ENCODE peak calls at places on chromosomes 11 and 22, in ten cellular contexts. One of them, this sample, is unnamed.

GRCh38 chr22:42396621-42397331 is 35.4 kb downstream of the NFAM1 start:
- DNase-seq in H9: no peak
- DNase-seq in aorta: no peak
- DNase-seq in body of pancreas: no peak
- DNase-seq in mesenchymal stem cell: no peak
- DNase-seq in cardiac muscle cell: no peak
- DNase-seq in prostate gland: no peak
- DNase-seq in colonic mucosa: no peak
- DNase-seq in CD4-positive, alpha-beta memory T cell: no peak
- DNase-seq in neural progenitor cell: no peak
- DNase-seq in this sample: peak

GRCh38 chr11:72646024-72646423 is 28.2 kb downstream of the PDE2A start:
- DNase-seq in aorta: no peak
- DNase-seq in body of pancreas: no peak
- DNase-seq in prostate gland: no peak
- DNase-seq in H9: no peak
- DNase-seq in cardiac muscle cell: no peak
- DNase-seq in colonic mucosa: no peak
- DNase-seq in mesenchymal stem cell: no peak
- DNase-seq in neural progenitor cell: no peak
- DNase-seq in CD4-positive, alpha-beta memory T cell: no peak
- DNase-seq in this sample: no peak

GRCh38 chr22:43060213-43060612 is 29.0 kb downstream of the TTLL1 start:
- DNase-seq in neural progenitor cell: peak
- DNase-seq in mesenchymal stem cell: peak
- DNase-seq in aorta: no peak
- DNase-seq in cardiac muscle cell: peak
- DNase-seq in CD4-positive, alpha-beta memory T cell: no peak
- DNase-seq in prostate gland: no peak
- DNase-seq in H9: peak
- DNase-seq in colonic mucosa: peak
- DNase-seq in body of pancreas: peak
- DNase-seq in this sample: no peak

GRCh38 chr11:96306933-96307747 is 35.9 kb downstream of the MAML2 start:
- DNase-seq in mesenchymal stem cell: peak
- DNase-seq in colonic mucosa: peak
- DNase-seq in H9: no peak
- DNase-seq in aorta: peak
- DNase-seq in cardiac muscle cell: peak
- DNase-seq in prostate gland: peak
- DNase-seq in CD4-positive, alpha-beta memory T cell: no peak
- DNase-seq in neural progenitor cell: peak
- DNase-seq in body of pancreas: peak
- DNase-seq in this sample: peak

GRCh38 chr11:65896009-65896999 is 3.9 kb downstream of the FOSL1 start:
- DNase-seq in aorta: no peak
- DNase-seq in body of pancreas: no peak
- DNase-seq in colonic mucosa: no peak
- DNase-seq in CD4-positive, alpha-beta memory T cell: no peak
- DNase-seq in prostate gland: no peak
- DNase-seq in neural progenitor cell: no peak
- DNase-seq in cardiac muscle cell: no peak
- DNase-seq in H9: no peak
- DNase-seq in mesenchymal stem cell: no peak
- DNase-seq in this sample: no peak

GRCh38 chr11:8650401-8650990 is 32.0 kb downstream of the TRIM66 start:
- DNase-seq in H9: no peak
- DNase-seq in mesenchymal stem cell: peak
- DNase-seq in CD4-positive, alpha-beta memory T cell: no peak
- DNase-seq in aorta: no peak
- DNase-seq in prostate gland: no peak
- DNase-seq in neural progenitor cell: no peak
- DNase-seq in colonic mucosa: no peak
- DNase-seq in body of pancreas: no peak
- DNase-seq in cardiac muscle cell: no peak
- DNase-seq in this sample: no peak

GRCh38 chr11:103867481-103867880 is 169.0 kb upstream of the DDI1 start:
- DNase-seq in aorta: no peak
- DNase-seq in colonic mucosa: no peak
- DNase-seq in CD4-positive, alpha-beta memory T cell: no peak
- DNase-seq in body of pancreas: no peak
- DNase-seq in cardiac muscle cell: no peak
- DNase-seq in neural progenitor cell: no peak
- DNase-seq in H9: no peak
- DNase-seq in mesenchymal stem cell: no peak
- DNase-seq in prostate gland: no peak
- DNase-seq in this sample: no peak

GRCh38 chr11:77088236-77089003 is 14.2 kb upstream of the OMP start:
- DNase-seq in CD4-positive, alpha-beta memory T cell: no peak
- DNase-seq in colonic mucosa: peak
- DNase-seq in aorta: peak
- DNase-seq in H9: no peak
- DNase-seq in cardiac muscle cell: no peak
- DNase-seq in mesenchymal stem cell: no peak
- DNase-seq in neural progenitor cell: no peak
- DNase-seq in prostate gland: peak
- DNase-seq in body of pancreas: no peak
- DNase-seq in this sample: peak

GRCh38 chr11:66814678-66815077 is 28.6 kb upstream of the RCE1 start:
- DNase-seq in colonic mucosa: no peak
- DNase-seq in mesenchymal stem cell: no peak
- DNase-seq in H9: no peak
- DNase-seq in cardiac muscle cell: no peak
- DNase-seq in aorta: no peak
- DNase-seq in body of pancreas: no peak
- DNase-seq in prostate gland: no peak
- DNase-seq in neural progenitor cell: no peak
- DNase-seq in CD4-positive, alpha-beta memory T cell: no peak
- DNase-seq in this sample: no peak

GRCh38 chr11:70661763-70662501 is 263.6 kb downstream of the CTTN start:
- DNase-seq in prostate gland: no peak
- DNase-seq in body of pancreas: no peak
- DNase-seq in neural progenitor cell: peak
- DNase-seq in mesenchymal stem cell: peak
- DNase-seq in CD4-positive, alpha-beta memory T cell: no peak
- DNase-seq in cardiac muscle cell: peak
- DNase-seq in aorta: no peak
- DNase-seq in H9: peak
- DNase-seq in colonic mucosa: no peak
- DNase-seq in this sample: no peak

GRCh38 chr22:44411226-44412135 is 86.6 kb downstream of the RTL6 start:
- DNase-seq in prostate gland: no peak
- DNase-seq in colonic mucosa: no peak
- DNase-seq in CD4-positive, alpha-beta memory T cell: no peak
- DNase-seq in mesenchymal stem cell: no peak
- DNase-seq in cardiac muscle cell: no peak
- DNase-seq in H9: peak
- DNase-seq in neural progenitor cell: no peak
- DNase-seq in aorta: peak
- DNase-seq in body of pancreas: no peak
- DNase-seq in this sample: peak

GRCh38 chr11:78384231-78384630 is 33.4 kb downstream of the GAB2 start:
- DNase-seq in H9: no peak
- DNase-seq in body of pancreas: no peak
- DNase-seq in CD4-positive, alpha-beta memory T cell: no peak
- DNase-seq in aorta: no peak
- DNase-seq in colonic mucosa: no peak
- DNase-seq in mesenchymal stem cell: no peak
- DNase-seq in neural progenitor cell: no peak
- DNase-seq in prostate gland: no peak
- DNase-seq in cardiac muscle cell: no peak
- DNase-seq in this sample: no peak
- H3K27ac ChIP-seq in H9: no peak
- H3K27ac ChIP-seq in body of pancreas: no peak
- H3K27ac ChIP-seq in CD4-positive, alpha-beta memory T cell: no peak
- H3K27ac ChIP-seq in aorta: no peak
- H3K27ac ChIP-seq in colonic mucosa: no peak
- H3K27ac ChIP-seq in mesenchymal stem cell: no peak
- H3K27ac ChIP-seq in neural progenitor cell: no peak
- H3K27ac ChIP-seq in prostate gland: no peak
- H3K27ac ChIP-seq in cardiac muscle cell: no peak
- H3K27ac ChIP-seq in this sample: no peak

GRCh38 chr22:20498913-20499312 is 3.3 kb upstream of the KLHL22 start:
- DNase-seq in body of pancreas: no peak
- DNase-seq in prostate gland: no peak
- DNase-seq in neural progenitor cell: no peak
- DNase-seq in H9: no peak
- DNase-seq in CD4-positive, alpha-beta memory T cell: no peak
- DNase-seq in mesenchymal stem cell: no peak
- DNase-seq in aorta: no peak
- DNase-seq in cardiac muscle cell: no peak
- DNase-seq in colonic mucosa: no peak
- DNase-seq in this sample: no peak

GRCh38 chr22:20495861-20496681 is 476 bp upstream of the KLHL22 start:
- DNase-seq in aorta: peak
- DNase-seq in H9: peak
- DNase-seq in prostate gland: peak
- DNase-seq in cardiac muscle cell: peak
- DNase-seq in colonic mucosa: peak
- DNase-seq in neural progenitor cell: peak
- DNase-seq in CD4-positive, alpha-beta memory T cell: peak
- DNase-seq in body of pancreas: peak
- DNase-seq in mesenchymal stem cell: peak
- DNase-seq in this sample: peak

GRCh38 chr22:20499769-20500168 is 4.2 kb upstream of the KLHL22 start:
- DNase-seq in mesenchymal stem cell: no peak
- DNase-seq in colonic mucosa: no peak
- DNase-seq in aorta: no peak
- DNase-seq in H9: no peak
- DNase-seq in prostate gland: no peak
- DNase-seq in body of pancreas: no peak
- DNase-seq in cardiac muscle cell: no peak
- DNase-seq in neural progenitor cell: no peak
- DNase-seq in CD4-positive, alpha-beta memory T cell: no peak
- DNase-seq in this sample: no peak

GRCh38 chr22:20494978-20495860 is at the start of gene KLHL22:
- DNase-seq in CD4-positive, alpha-beta memory T cell: no peak
- DNase-seq in body of pancreas: peak
- DNase-seq in colonic mucosa: peak
- DNase-seq in aorta: peak
- DNase-seq in neural progenitor cell: no peak
- DNase-seq in cardiac muscle cell: peak
- DNase-seq in H9: peak
- DNase-seq in prostate gland: no peak
- DNase-seq in mesenchymal stem cell: peak
- DNase-seq in this sample: peak

GRCh38 chr22:20497426-20497825 is 1.8 kb upstream of the KLHL22 start:
- DNase-seq in cardiac muscle cell: no peak
- DNase-seq in CD4-positive, alpha-beta memory T cell: no peak
- DNase-seq in neural progenitor cell: no peak
- DNase-seq in body of pancreas: no peak
- DNase-seq in prostate gland: no peak
- DNase-seq in mesenchymal stem cell: no peak
- DNase-seq in aorta: no peak
- DNase-seq in H9: no peak
- DNase-seq in colonic mucosa: no peak
- DNase-seq in this sample: no peak
- H3K27ac ChIP-seq in cardiac muscle cell: no peak
- H3K27ac ChIP-seq in CD4-positive, alpha-beta memory T cell: no peak
- H3K27ac ChIP-seq in neural progenitor cell: no peak
- H3K27ac ChIP-seq in body of pancreas: no peak
- H3K27ac ChIP-seq in prostate gland: no peak
- H3K27ac ChIP-seq in mesenchymal stem cell: no peak
- H3K27ac ChIP-seq in aorta: no peak
- H3K27ac ChIP-seq in H9: no peak
- H3K27ac ChIP-seq in colonic mucosa: no peak
- H3K27ac ChIP-seq in this sample: no peak

GRCh38 chr11:62573592-62574362 is at the start of gene EEF1G:
- DNase-seq in prostate gland: peak
- DNase-seq in aorta: peak
- DNase-seq in cardiac muscle cell: peak
- DNase-seq in CD4-positive, alpha-beta memory T cell: peak
- DNase-seq in colonic mucosa: peak
- DNase-seq in body of pancreas: peak
- DNase-seq in neural progenitor cell: peak
- DNase-seq in H9: peak
- DNase-seq in mesenchymal stem cell: peak
- DNase-seq in this sample: peak

GRCh38 chr11:62573006-62573591 is 592 bp downstream of the EEF1G start:
- DNase-seq in neural progenitor cell: peak
- DNase-seq in cardiac muscle cell: peak
- DNase-seq in H9: no peak
- DNase-seq in mesenchymal stem cell: peak
- DNase-seq in prostate gland: no peak
- DNase-seq in CD4-positive, alpha-beta memory T cell: peak
- DNase-seq in colonic mucosa: no peak
- DNase-seq in body of pancreas: no peak
- DNase-seq in aorta: no peak
- DNase-seq in this sample: no peak

GRCh38 chr11:62574363-62575057 is 819 bp upstream of the EEF1G start:
- DNase-seq in prostate gland: no peak
- DNase-seq in CD4-positive, alpha-beta memory T cell: no peak
- DNase-seq in colonic mucosa: peak
- DNase-seq in mesenchymal stem cell: no peak
- DNase-seq in cardiac muscle cell: no peak
- DNase-seq in aorta: peak
- DNase-seq in H9: no peak
- DNase-seq in body of pancreas: peak
- DNase-seq in neural progenitor cell: peak
- DNase-seq in this sample: no peak

GRCh38 chr11:62575156-62575555 is 1.5 kb upstream of the EEF1G start:
- DNase-seq in CD4-positive, alpha-beta memory T cell: no peak
- DNase-seq in mesenchymal stem cell: no peak
- DNase-seq in prostate gland: no peak
- DNase-seq in H9: no peak
- DNase-seq in aorta: no peak
- DNase-seq in cardiac muscle cell: no peak
- DNase-seq in colonic mucosa: peak
- DNase-seq in body of pancreas: peak
- DNase-seq in neural progenitor cell: no peak
- DNase-seq in this sample: no peak

DNA sequence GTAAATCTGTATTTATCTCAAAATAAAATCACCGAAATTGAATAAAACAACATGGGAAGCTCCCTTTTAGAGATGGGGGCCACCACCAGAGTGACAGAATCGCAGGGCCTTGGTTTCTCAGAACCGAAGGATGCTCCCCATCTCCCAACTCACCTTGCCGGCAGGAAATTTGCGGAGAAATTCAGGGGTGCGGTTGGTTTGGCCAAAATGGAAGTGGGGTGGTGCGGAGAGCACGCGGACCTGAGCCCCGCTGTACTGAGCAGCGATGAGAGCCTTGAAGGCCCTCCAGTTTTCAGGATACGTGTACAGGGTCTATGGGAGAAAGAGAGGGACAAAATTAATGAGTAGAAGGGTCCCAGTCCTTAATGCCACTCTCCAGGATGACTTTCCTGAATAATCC is 1.3 kb downstream of the EEF1G start:
- DNase-seq in body of pancreas: no peak
- DNase-seq in cardiac muscle cell: no peak
- DNase-seq in prostate gland: no peak
- DNase-seq in H9: no peak
- DNase-seq in mesenchymal stem cell: no peak
- DNase-seq in aorta: no peak
- DNase-seq in colonic mucosa: no peak
- DNase-seq in neural progenitor cell: no peak
- DNase-seq in CD4-positive, alpha-beta memory T cell: no peak
- DNase-seq in this sample: no peak
- H3K27ac ChIP-seq in body of pancreas: no peak
- H3K27ac ChIP-seq in cardiac muscle cell: peak
- H3K27ac ChIP-seq in prostate gland: peak
- H3K27ac ChIP-seq in H9: no peak
- H3K27ac ChIP-seq in mesenchymal stem cell: no peak
- H3K27ac ChIP-seq in aorta: no peak
- H3K27ac ChIP-seq in colonic mucosa: no peak
- H3K27ac ChIP-seq in neural progenitor cell: no peak
- H3K27ac ChIP-seq in CD4-positive, alpha-beta memory T cell: peak
- H3K27ac ChIP-seq in this sample: peak

GRCh38 chr11:12142909-12143308 is 32.5 kb downstream of the MICAL2 start:
- DNase-seq in aorta: no peak
- DNase-seq in body of pancreas: no peak
- DNase-seq in CD4-positive, alpha-beta memory T cell: no peak
- DNase-seq in mesenchymal stem cell: no peak
- DNase-seq in cardiac muscle cell: no peak
- DNase-seq in prostate gland: no peak
- DNase-seq in H9: no peak
- DNase-seq in colonic mucosa: no peak
- DNase-seq in neural progenitor cell: no peak
- DNase-seq in this sample: no peak
- H3K27ac ChIP-seq in aorta: peak
- H3K27ac ChIP-seq in body of pancreas: peak
- H3K27ac ChIP-seq in CD4-positive, alpha-beta memory T cell: no peak
- H3K27ac ChIP-seq in mesenchymal stem cell: no peak
- H3K27ac ChIP-seq in cardiac muscle cell: peak
- H3K27ac ChIP-seq in prostate gland: no peak
- H3K27ac ChIP-seq in H9: no peak
- H3K27ac ChIP-seq in colonic mucosa: peak
- H3K27ac ChIP-seq in neural progenitor cell: no peak
- H3K27ac ChIP-seq in this sample: peak

This sample was measured in tibial artery.